ENCODE peak calls at places on chromosomes 16 and 17, in eight cellular contexts. M is fibroblast of lung; Z is RCC 7860; P is astrocyte of the cerebellum; N is amygdala; S is stimulated activated naive CD4-positive, alpha-beta T cell; L is A172; O is NCI-H460. R is an unnamed sample.

GRCh38 chr17:62629556-62630364 is 2.3 kb downstream of the MRC2 start:
- DNase-seq in M (no peak), Z (no peak), P (no peak), N (no peak), S (no peak), L (peak; percentile 14), O (no peak), R (no peak)

GRCh38 chr16:69477546-69477945 is 53.1 kb downstream of the CYB5B start:
- DNase-seq in M (peak; percentile 33), Z (no peak), P (no peak), N (no peak), S (no peak), L (peak; percentile 68), O (no peak), R (no peak)

GRCh38 chr17:64230551-64231408 is 32.3 kb downstream of the TEX2 start:
- DNase-seq in M (peak; percentile 98), Z (no peak), P (peak; percentile 79), N (no peak), S (no peak), L (peak; percentile 61), O (no peak), R (no peak)

GRCh38 chr16:4339909-4340308 is 11.2 kb downstream of the PAM16 start:
- DNase-seq in M (no peak), Z (no peak), P (no peak), N (no peak), S (no peak), L (peak; percentile 53), O (no peak), R (no peak)

GRCh38 chr16:48365601-48366164 is 19.5 kb downstream of the SIAH1 start:
- DNase-seq in M (peak; percentile 83), Z (peak; percentile 72), P (no peak), N (peak; percentile 70), S (peak; percentile 52), L (peak; percentile 79), O (peak; percentile 90), R (peak; percentile 76)

GRCh38 chr17:82627827-82628226 is 20.4 kb downstream of the WDR45B start:
- DNase-seq in M (no peak), Z (no peak), P (no peak), N (no peak), S (no peak), L (no peak), O (no peak), R (no peak)

GRCh38 chr17:82445542-82445941 is 5.0 kb downstream of the CYBC1 start:
- DNase-seq in M (no peak), Z (no peak), P (no peak), N (no peak), S (no peak), L (no peak), O (no peak), R (no peak)

GRCh38 chr16:57304169-57305061 is 19.9 kb upstream of the PLLP start:
- DNase-seq in M (peak; percentile 69), Z (peak; percentile 96), P (peak; percentile 57), N (no peak), S (no peak), L (peak; percentile 91), O (no peak), R (no peak)

GRCh38 chr17:77498056-77498785 is 357.5 kb downstream of the SEC14L1 start:
- DNase-seq in M (no peak), Z (no peak), P (no peak), N (no peak), S (no peak), L (no peak), O (no peak), R (no peak)

GRCh38 chr17:45841883-45842525 is 2.7 kb upstream of the SPPL2C start:
- DNase-seq in M (peak; percentile 11), Z (no peak), P (no peak), N (no peak), S (no peak), L (peak; percentile 67), O (no peak), R (no peak)

GRCh38 chr16:69626256-69626655 is 60.5 kb downstream of the NFAT5 start:
- DNase-seq in M (peak; percentile 37), Z (no peak), P (no peak), N (no peak), S (no peak), L (no peak), O (no peak), R (no peak)

GRCh38 chr17:68327823-68328557 is 36.7 kb downstream of the ARSG start:
- DNase-seq in M (no peak), Z (no peak), P (no peak), N (no peak), S (no peak), L (no peak), O (no peak), R (no peak)

GRCh38 chr17:71033336-71033735 is 864.0 kb downstream of the KCNJ2 start:
- DNase-seq in M (no peak), Z (no peak), P (no peak), N (no peak), S (no peak), L (no peak), O (no peak), R (no peak)

GRCh38 chr17:78258323-78259229 is 27.1 kb downstream of the TMEM235 start:
- DNase-seq in M (peak; percentile 32), Z (no peak), P (no peak), N (no peak), S (peak; percentile 61), L (no peak), O (no peak), R (no peak)

GRCh38 chr16:31404353-31405064 is 11.4 kb downstream of the ITGAD start:
- DNase-seq in M (peak; percentile 4), Z (peak; percentile 61), P (no peak), N (no peak), S (no peak), L (peak; percentile 44), O (peak; percentile 78), R (no peak)

GRCh38 chr16:85767569-85767968 is 16.7 kb upstream of the C16orf74 start:
- DNase-seq in M (peak; percentile 86), Z (peak; percentile 88), P (no peak), N (no peak), S (no peak), L (peak; percentile 93), O (peak; percentile 69), R (no peak)

GRCh38 chr16:79257958-79258490 is 342.5 kb downstream of the MAF start:
- DNase-seq in M (no peak), Z (no peak), P (no peak), N (no peak), S (no peak), L (no peak), O (no peak), R (no peak)

GRCh38 chr17:38815576-38816193 is 9.4 kb downstream of the CWC25 start:
- DNase-seq in M (peak; percentile 87), Z (peak; percentile 83), P (peak; percentile 39), N (no peak), S (no peak), L (peak; percentile 60), O (no peak), R (no peak)

GRCh38 chr16:47143329-47143676 is 442 bp downstream of the NETO2 start:
- DNase-seq in M (peak; percentile 63), Z (peak; percentile 60), P (peak; percentile 19), N (peak; percentile 36), S (no peak), L (peak; percentile 38), O (peak; percentile 74), R (no peak)